ENCODE peak calls at places on chromosomes 11 and 22, in seven cellular contexts. One of them, this sample, is unnamed.
A peak's percentile ranks its signal among the peaks of the same experiment; 100 is the strongest.

GRCh38 chr11:11982461-11982860 is 26.0 kb downstream of the DKK3 start:
- DNase-seq in CD8-positive, alpha-beta T cell: no peak
- DNase-seq in lower lobe of right lung: no peak
- DNase-seq in heart left ventricle: no peak
- DNase-seq in cardiac muscle cell: no peak
- DNase-seq in ovary: no peak
- DNase-seq in IMR-90: no peak
- DNase-seq in this sample: no peak

GRCh38 chr11:96311120-96311568 is 31.9 kb downstream of the MAML2 start:
- DNase-seq in CD8-positive, alpha-beta T cell: no peak
- DNase-seq in lower lobe of right lung: no peak
- DNase-seq in heart left ventricle: no peak
- DNase-seq in cardiac muscle cell: no peak
- DNase-seq in ovary: no peak
- DNase-seq in IMR-90: peak; percentile 74
- DNase-seq in this sample: no peak

GRCh38 chr11:47850337-47850736 is 2.2 kb upstream of the NUP160 start:
- DNase-seq in CD8-positive, alpha-beta T cell: no peak
- DNase-seq in lower lobe of right lung: no peak
- DNase-seq in heart left ventricle: no peak
- DNase-seq in cardiac muscle cell: no peak
- DNase-seq in ovary: no peak
- DNase-seq in IMR-90: no peak
- DNase-seq in this sample: no peak

GRCh38 chr11:110472858-110473257 is 43.1 kb downstream of the FDX1 start:
- DNase-seq in CD8-positive, alpha-beta T cell: no peak
- DNase-seq in lower lobe of right lung: no peak
- DNase-seq in heart left ventricle: no peak
- DNase-seq in cardiac muscle cell: no peak
- DNase-seq in ovary: no peak
- DNase-seq in IMR-90: peak; percentile 34
- DNase-seq in this sample: no peak

GRCh38 chr11:6319879-6320410 is 356 bp downstream of the CAVIN3 start:
- DNase-seq in CD8-positive, alpha-beta T cell: no peak
- DNase-seq in lower lobe of right lung: peak; percentile 95
- DNase-seq in heart left ventricle: peak; percentile 94
- DNase-seq in cardiac muscle cell: peak; percentile 74
- DNase-seq in ovary: peak; percentile 90
- DNase-seq in IMR-90: peak; percentile 91
- DNase-seq in this sample: peak; percentile 96

GRCh38 chr11:87030458-87031054 is 7.2 kb upstream of the TMEM135 start:
- DNase-seq in CD8-positive, alpha-beta T cell: no peak
- DNase-seq in lower lobe of right lung: no peak
- DNase-seq in heart left ventricle: no peak
- DNase-seq in cardiac muscle cell: no peak
- DNase-seq in ovary: no peak
- DNase-seq in IMR-90: peak; percentile 18
- DNase-seq in this sample: no peak

GRCh38 chr11:59865031-59865430 is 1.3 kb downstream of the TCN1 start:
- DNase-seq in CD8-positive, alpha-beta T cell: no peak
- DNase-seq in lower lobe of right lung: no peak
- DNase-seq in heart left ventricle: no peak
- DNase-seq in cardiac muscle cell: no peak
- DNase-seq in ovary: no peak
- DNase-seq in IMR-90: no peak
- DNase-seq in this sample: no peak

GRCh38 chr22:49326558-49326957 is 501.1 kb downstream of the BRD1 start:
- DNase-seq in CD8-positive, alpha-beta T cell: no peak
- DNase-seq in lower lobe of right lung: peak; percentile 9
- DNase-seq in heart left ventricle: no peak
- DNase-seq in cardiac muscle cell: no peak
- DNase-seq in ovary: no peak
- DNase-seq in IMR-90: no peak
- DNase-seq in this sample: no peak

GRCh38 chr11:57214087-57214395 is 23.0 kb downstream of the APLNR start:
- DNase-seq in CD8-positive, alpha-beta T cell: no peak
- DNase-seq in lower lobe of right lung: no peak
- DNase-seq in heart left ventricle: no peak
- DNase-seq in cardiac muscle cell: no peak
- DNase-seq in ovary: no peak
- DNase-seq in IMR-90: peak; percentile 48
- DNase-seq in this sample: no peak

GRCh38 chr11:108093128-108093904 is 28.1 kb upstream of the ACAT1 start:
- DNase-seq in CD8-positive, alpha-beta T cell: no peak
- DNase-seq in lower lobe of right lung: no peak
- DNase-seq in heart left ventricle: no peak
- DNase-seq in cardiac muscle cell: no peak
- DNase-seq in ovary: no peak
- DNase-seq in IMR-90: peak; percentile 78
- DNase-seq in this sample: no peak

GRCh38 chr22:38758276-38758945 is 2.6 kb upstream of the SUN2 start:
- DNase-seq in CD8-positive, alpha-beta T cell: peak; percentile 50
- DNase-seq in lower lobe of right lung: no peak
- DNase-seq in heart left ventricle: no peak
- DNase-seq in cardiac muscle cell: no peak
- DNase-seq in ovary: no peak
- DNase-seq in IMR-90: no peak
- DNase-seq in this sample: no peak

GRCh38 chr11:8261921-8262551 is 1.6 kb downstream of the LMO1 start:
- DNase-seq in CD8-positive, alpha-beta T cell: no peak
- DNase-seq in lower lobe of right lung: peak; percentile 28
- DNase-seq in heart left ventricle: no peak
- DNase-seq in cardiac muscle cell: no peak
- DNase-seq in ovary: no peak
- DNase-seq in IMR-90: no peak
- DNase-seq in this sample: no peak

GRCh38 chr11:125871391-125872137 is 15.9 kb upstream of the HYLS1 start:
- DNase-seq in CD8-positive, alpha-beta T cell: no peak
- DNase-seq in lower lobe of right lung: no peak
- DNase-seq in heart left ventricle: no peak
- DNase-seq in cardiac muscle cell: peak; percentile 48
- DNase-seq in ovary: no peak
- DNase-seq in IMR-90: peak; percentile 31
- DNase-seq in this sample: no peak

GRCh38 chr11:66317322-66317765 is 500 bp upstream of the CD248 start:
- DNase-seq in CD8-positive, alpha-beta T cell: peak; percentile 49
- DNase-seq in lower lobe of right lung: no peak
- DNase-seq in heart left ventricle: peak; percentile 65
- DNase-seq in cardiac muscle cell: peak; percentile 36
- DNase-seq in ovary: peak; percentile 68
- DNase-seq in IMR-90: peak; percentile 68
- DNase-seq in this sample: peak; percentile 67

GRCh38 chr11:126282361-126282741 is 542 bp upstream of the TIRAP start:
- DNase-seq in CD8-positive, alpha-beta T cell: no peak
- DNase-seq in lower lobe of right lung: no peak
- DNase-seq in heart left ventricle: peak; percentile 47
- DNase-seq in cardiac muscle cell: peak; percentile 35
- DNase-seq in ovary: peak; percentile 64
- DNase-seq in IMR-90: peak; percentile 35
- DNase-seq in this sample: peak; percentile 62

GRCh38 chr22:25353516-25354445 is 134.3 kb downstream of the CRYBB2 start:
- DNase-seq in CD8-positive, alpha-beta T cell: no peak
- DNase-seq in lower lobe of right lung: no peak
- DNase-seq in heart left ventricle: no peak
- DNase-seq in cardiac muscle cell: no peak
- DNase-seq in ovary: peak; percentile 7
- DNase-seq in IMR-90: no peak
- DNase-seq in this sample: no peak

GRCh38 chr11:131488208-131488607 is 117.8 kb downstream of the NTM start:
- DNase-seq in CD8-positive, alpha-beta T cell: no peak
- DNase-seq in lower lobe of right lung: no peak
- DNase-seq in heart left ventricle: no peak
- DNase-seq in cardiac muscle cell: no peak
- DNase-seq in ovary: no peak
- DNase-seq in IMR-90: no peak
- DNase-seq in this sample: no peak

GRCh38 chr11:60895687-60896086 is 10.7 kb downstream of the PRPF19 start:
- DNase-seq in CD8-positive, alpha-beta T cell: no peak
- DNase-seq in lower lobe of right lung: no peak
- DNase-seq in heart left ventricle: no peak
- DNase-seq in cardiac muscle cell: no peak
- DNase-seq in ovary: no peak
- DNase-seq in IMR-90: no peak
- DNase-seq in this sample: no peak

GRCh38 chr11:121368504-121368903 is 75.9 kb downstream of the SC5D start:
- DNase-seq in CD8-positive, alpha-beta T cell: no peak
- DNase-seq in lower lobe of right lung: no peak
- DNase-seq in heart left ventricle: no peak
- DNase-seq in cardiac muscle cell: no peak
- DNase-seq in ovary: no peak
- DNase-seq in IMR-90: no peak
- DNase-seq in this sample: no peak

DNA sequence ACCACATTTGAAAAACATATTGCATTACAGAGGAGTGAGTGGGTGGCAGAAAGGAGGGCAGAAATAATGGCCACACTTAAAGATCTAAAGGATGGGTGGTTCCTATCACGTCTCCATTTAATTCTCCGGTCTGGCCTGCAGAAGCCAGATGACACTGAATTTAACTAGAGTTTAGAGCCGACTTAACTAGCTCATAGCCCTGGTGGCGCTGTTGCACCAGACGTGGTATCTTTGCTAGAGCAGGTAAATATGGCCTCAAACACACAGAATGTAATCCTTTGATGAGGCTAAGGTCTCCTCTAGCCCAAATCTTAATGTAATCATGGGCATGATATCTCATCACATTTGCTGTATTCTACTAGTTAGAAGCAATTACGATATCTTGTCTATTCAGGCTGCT is 51.5 kb upstream of the GAL start:
- DNase-seq in CD8-positive, alpha-beta T cell: no peak
- DNase-seq in lower lobe of right lung: no peak
- DNase-seq in heart left ventricle: no peak
- DNase-seq in cardiac muscle cell: peak; percentile 78
- DNase-seq in ovary: no peak
- DNase-seq in IMR-90: peak; percentile 70
- DNase-seq in this sample: no peak
- H3K27ac ChIP-seq in CD8-positive, alpha-beta T cell: no peak overlapping the region
- H3K27ac ChIP-seq in lower lobe of right lung: no peak overlapping the region
- H3K27ac ChIP-seq in heart left ventricle: no peak overlapping the region
- H3K27ac ChIP-seq in cardiac muscle cell: no peak overlapping the region
- H3K27ac ChIP-seq in ovary: no peak overlapping the region
- H3K27ac ChIP-seq in IMR-90: no peak overlapping the region
- H3K27ac ChIP-seq in this sample: no peak overlapping the region

DNA sequence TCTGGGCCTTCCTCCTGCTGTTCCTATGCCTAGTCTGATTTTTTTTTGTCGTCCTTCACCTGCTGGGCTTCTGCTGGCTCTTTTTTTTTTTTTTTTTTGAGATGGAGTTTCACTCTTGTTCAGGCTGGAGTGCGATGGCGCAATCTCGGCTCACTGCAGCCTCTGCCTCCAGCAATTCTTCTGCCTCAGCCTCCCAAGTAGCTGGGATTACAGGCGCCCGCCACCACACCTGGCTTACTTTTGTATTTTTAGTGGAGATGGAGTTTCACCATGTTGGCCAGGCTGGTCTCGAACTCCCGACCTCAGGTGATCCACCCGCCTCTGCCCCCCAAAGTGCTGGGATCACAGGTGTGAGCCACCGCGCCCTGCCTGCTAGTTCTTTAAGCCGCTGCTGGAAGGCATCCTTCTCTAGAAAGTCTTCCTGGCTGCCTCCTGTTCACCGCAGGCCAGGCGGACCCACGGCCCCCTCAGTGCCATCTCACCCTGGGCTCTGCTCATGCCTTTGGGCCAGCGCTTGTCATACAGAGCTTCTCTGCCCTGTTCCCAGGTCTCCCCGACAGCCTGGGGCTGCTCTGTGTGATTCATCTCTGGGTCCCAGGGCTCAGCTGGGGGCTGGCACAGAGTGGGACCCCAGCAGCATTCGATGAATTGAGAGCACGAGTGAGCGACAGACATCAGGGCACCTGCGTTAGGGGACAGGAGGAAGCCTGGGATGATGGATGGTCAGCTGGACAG is 23.6 kb upstream of the PRR5 start:
- DNase-seq in CD8-positive, alpha-beta T cell: no peak
- DNase-seq in lower lobe of right lung: no peak
- DNase-seq in heart left ventricle: no peak
- DNase-seq in cardiac muscle cell: no peak
- DNase-seq in ovary: no peak
- DNase-seq in IMR-90: no peak
- DNase-seq in this sample: no peak
- TF ChIP-seq CTCF in CD8-positive, alpha-beta T cell: no peak
- TF ChIP-seq CTCF in lower lobe of right lung: no peak
- TF ChIP-seq CTCF in heart left ventricle: no peak
- TF ChIP-seq CTCF in cardiac muscle cell: no peak
- TF ChIP-seq CTCF in ovary: no peak
- TF ChIP-seq CTCF in IMR-90: no peak
- TF ChIP-seq CTCF in this sample: no peak

GRCh38 chr11:37107415-37107814 is 509.4 kb upstream of the RAG2 start:
- DNase-seq in CD8-positive, alpha-beta T cell: no peak
- DNase-seq in lower lobe of right lung: no peak
- DNase-seq in heart left ventricle: no peak
- DNase-seq in cardiac muscle cell: no peak
- DNase-seq in ovary: no peak
- DNase-seq in IMR-90: no peak
- DNase-seq in this sample: no peak

GRCh38 chr11:37105456-37105855 is 507.4 kb upstream of the RAG2 start:
- DNase-seq in CD8-positive, alpha-beta T cell: no peak
- DNase-seq in lower lobe of right lung: no peak
- DNase-seq in heart left ventricle: no peak
- DNase-seq in cardiac muscle cell: no peak
- DNase-seq in ovary: no peak
- DNase-seq in IMR-90: no peak
- DNase-seq in this sample: no peak

GRCh38 chr11:37109205-37109585 is 511.2 kb upstream of the RAG2 start:
- DNase-seq in CD8-positive, alpha-beta T cell: no peak
- DNase-seq in lower lobe of right lung: no peak
- DNase-seq in heart left ventricle: no peak
- DNase-seq in cardiac muscle cell: no peak
- DNase-seq in ovary: no peak
- DNase-seq in IMR-90: no peak
- DNase-seq in this sample: no peak

GRCh38 chr11:37110383-37110782 is 512.3 kb upstream of the RAG2 start:
- DNase-seq in CD8-positive, alpha-beta T cell: no peak
- DNase-seq in lower lobe of right lung: no peak
- DNase-seq in heart left ventricle: no peak
- DNase-seq in cardiac muscle cell: no peak
- DNase-seq in ovary: no peak
- DNase-seq in IMR-90: no peak
- DNase-seq in this sample: no peak

GRCh38 chr11:37108436-37109204 is 510.6 kb upstream of the RAG2 start:
- DNase-seq in CD8-positive, alpha-beta T cell: no peak
- DNase-seq in lower lobe of right lung: no peak
- DNase-seq in heart left ventricle: no peak
- DNase-seq in cardiac muscle cell: no peak
- DNase-seq in ovary: no peak
- DNase-seq in IMR-90: no peak
- DNase-seq in this sample: no peak
- H3K27me3 ChIP-seq in CD8-positive, alpha-beta T cell: no peaks in the 10 kb centered on the region
- H3K27me3 ChIP-seq in lower lobe of right lung: no peaks in the 10 kb centered on the region
- H3K27me3 ChIP-seq in heart left ventricle: no peaks in the 10 kb centered on the region
- H3K27me3 ChIP-seq in cardiac muscle cell: no peaks in the 10 kb centered on the region
- H3K27me3 ChIP-seq in ovary: no peaks in the 10 kb centered on the region
- H3K27me3 ChIP-seq in IMR-90: no peaks in the 10 kb centered on the region
- H3K27me3 ChIP-seq in this sample: no peaks in the 10 kb centered on the region

DNA sequence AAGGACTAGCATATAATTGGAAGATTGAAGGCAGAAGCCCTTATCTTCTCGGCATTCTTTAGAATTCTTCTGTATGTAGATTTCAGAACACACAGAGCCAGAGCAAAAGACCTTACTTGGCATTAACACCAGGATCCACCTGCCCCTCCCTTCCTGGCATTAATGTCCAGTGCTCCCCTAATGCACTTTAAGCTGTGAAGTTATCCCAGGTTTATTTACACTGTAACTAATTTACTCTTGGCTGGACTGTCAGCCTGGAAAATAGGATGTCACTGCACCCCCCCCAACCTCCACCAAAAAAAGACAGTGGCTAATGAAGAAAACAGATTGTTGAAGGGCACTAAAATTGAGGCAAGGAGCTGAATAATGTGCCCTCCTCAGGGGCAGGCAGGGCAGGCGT is 30.1 kb downstream of the TIMP3 start:
- DNase-seq in CD8-positive, alpha-beta T cell: no peak
- DNase-seq in lower lobe of right lung: no peak
- DNase-seq in heart left ventricle: no peak
- DNase-seq in cardiac muscle cell: no peak
- DNase-seq in ovary: no peak
- DNase-seq in IMR-90: no peak
- DNase-seq in this sample: no peak
- H3K27ac ChIP-seq in CD8-positive, alpha-beta T cell: no peak overlapping the region
- H3K27ac ChIP-seq in lower lobe of right lung: peak overlapping the region; percentile 74
- H3K27ac ChIP-seq in heart left ventricle: peak overlapping the region; percentile 67
- H3K27ac ChIP-seq in cardiac muscle cell: no peak overlapping the region
- H3K27ac ChIP-seq in ovary: peak overlapping the region; percentile 26
- H3K27ac ChIP-seq in IMR-90: no peak overlapping the region
- H3K27ac ChIP-seq in this sample: peak overlapping the region; percentile 86

This sample was measured in left ventricle myocardium inferior.